ENCODE peak calls at places on chromosomes 7 and 10, in seven cellular contexts. V is transverse colon, L is testis, B is heart left ventricle, C is fibroblast of lung, J is adrenal gland, F is AG04450. X is an unnamed sample. For H3K9me3, the result is how much of the 10 kb centered on the place peaks cover.

GRCh38 chr10:91694170-91694794 is 61.4 kb upstream of the PPP1R3C start:
- DNase-seq in V (peak), L (peak), B (no peak), C (peak), J (no peak), F (no peak), X (peak)

GRCh38 chr7:93119191-93119905 is 1.6 kb upstream of the SAMD9 start:
- DNase-seq in V (no peak), L (no peak), B (no peak), C (peak), J (no peak), F (no peak), X (no peak)

GRCh38 chr7:875476-876076 is 778 bp upstream of the GET4 start:
- DNase-seq in V (peak), L (no peak), B (no peak), C (no peak), J (no peak), F (no peak), X (no peak)

GRCh38 chr7:158449942-158450341 is 137.7 kb downstream of the PTPRN2 start:
- DNase-seq in V (no peak), L (no peak), B (no peak), C (no peak), J (peak), F (no peak), X (no peak)

GRCh38 chr10:107546239-107546638 is 381.7 kb upstream of the SORCS1 start:
- DNase-seq in V (no peak), L (no peak), B (no peak), C (peak), J (no peak), F (no peak), X (no peak)

GRCh38 chr7:52355059-52355458 is 680.4 kb upstream of the POM121L12 start:
- DNase-seq in V (no peak), L (no peak), B (no peak), C (no peak), J (no peak), F (no peak), X (no peak)

GRCh38 chr10:6174201-6174874 is 28.4 kb upstream of the PFKFB3 start:
- DNase-seq in V (no peak), L (no peak), B (no peak), C (no peak), J (no peak), F (no peak), X (no peak)

GRCh38 chr10:137031-137430 is 1.8 kb downstream of the ZMYND11 start:
- DNase-seq in V (no peak), L (no peak), B (no peak), C (peak), J (no peak), F (no peak), X (no peak)

GRCh38 chr7:4641667-4642467 is 40.2 kb upstream of the FOXK1 start:
- DNase-seq in V (peak), L (peak), B (peak), C (peak), J (peak), F (peak), X (peak)

GRCh38 chr10:72245949-72246525 is 27.7 kb upstream of the DDIT4 start:
- DNase-seq in V (no peak), L (no peak), B (no peak), C (no peak), J (no peak), F (no peak), X (no peak)

GRCh38 chr10:87092861-87093460 is 1.7 kb downstream of the GLUD1 start:
- DNase-seq in V (peak), L (no peak), B (no peak), C (peak), J (no peak), F (no peak), X (no peak)

GRCh38 chr10:34985823-34986222 is 104.3 kb downstream of the CUL2 start:
- DNase-seq in V (peak), L (peak), B (no peak), C (no peak), J (no peak), F (no peak), X (no peak)

GRCh38 chr7:105389090-105389650 is 449 bp upstream of the SRPK2 start:
- DNase-seq in V (peak), L (peak), B (no peak), C (peak), J (peak), F (no peak), X (no peak)

GRCh38 chr10:1180836-1181235 is 124.7 kb downstream of the WDR37 start:
- DNase-seq in V (no peak), L (no peak), B (no peak), C (no peak), J (no peak), F (no peak), X (no peak)

GRCh38 chr10:89421018-89421476 is 6.7 kb downstream of the IFIT5 start:
- DNase-seq in V (no peak), L (no peak), B (no peak), C (no peak), J (no peak), F (no peak), X (no peak)

GRCh38 chr10:13990392-13990805 is 340.3 kb downstream of the FRMD4A start:
- DNase-seq in V (no peak), L (peak), B (peak), C (peak), J (peak), F (no peak), X (no peak)

GRCh38 chr10:112815238-112816032 is 134.6 kb upstream of the TCF7L2 start:
- DNase-seq in V (no peak), L (no peak), B (no peak), C (peak), J (no peak), F (no peak), X (no peak)

GRCh38 chr10:121002586-121003205 is 151.5 kb downstream of the WDR11 start:
- DNase-seq in V (peak), L (no peak), B (no peak), C (no peak), J (no peak), F (no peak), X (no peak)

GRCh38 chr10:62082729-62083412 is 181.4 kb downstream of the ARID5B start:
- DNase-seq in V (peak), L (no peak), B (no peak), C (peak), J (no peak), F (no peak), X (no peak)

GRCh38 chr7:50369408-50370026 is 65.0 kb downstream of the IKZF1 start:
- DNase-seq in V (no peak), L (peak), B (no peak), C (no peak), J (no peak), F (no peak), X (no peak)

GRCh38 chr10:6871128-6871527 is 291.1 kb upstream of the PRKCQ start:
- DNase-seq in V (no peak), L (peak), B (no peak), C (no peak), J (no peak), F (no peak), X (no peak)

GRCh38 chr10:26090032-26090431 is 126.5 kb upstream of the GAD2 start:
- DNase-seq in V (no peak), L (no peak), B (no peak), C (no peak), J (no peak), F (no peak), X (no peak)

DNA sequence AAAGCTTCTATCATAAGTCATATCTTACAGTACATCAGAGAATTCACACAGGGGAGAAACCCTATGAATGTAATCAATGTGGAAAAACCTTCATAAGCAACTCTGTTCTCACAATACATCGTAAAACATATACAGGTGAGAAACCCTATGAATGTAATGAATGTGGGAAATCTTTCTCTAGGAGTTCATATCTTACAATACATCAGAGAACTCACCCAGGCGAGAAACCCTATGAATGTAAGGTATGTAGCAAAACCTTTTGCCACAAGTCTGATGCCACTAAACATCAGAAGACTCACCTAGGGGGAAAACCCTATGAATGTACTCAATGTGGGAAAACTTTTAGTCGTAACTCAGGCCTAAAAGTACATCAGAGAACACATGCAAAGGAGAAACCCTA is 38.3 kb upstream of the ZNF248 start:
- DNase-seq in V (no peak), L (no peak), B (no peak), C (no peak), J (no peak), F (no peak), X (no peak)
- H3K9me3 ChIP-seq in V (under half), L (under half), B (half or more), C (under half), J (under half), F (under half), X (under half)

DNA sequence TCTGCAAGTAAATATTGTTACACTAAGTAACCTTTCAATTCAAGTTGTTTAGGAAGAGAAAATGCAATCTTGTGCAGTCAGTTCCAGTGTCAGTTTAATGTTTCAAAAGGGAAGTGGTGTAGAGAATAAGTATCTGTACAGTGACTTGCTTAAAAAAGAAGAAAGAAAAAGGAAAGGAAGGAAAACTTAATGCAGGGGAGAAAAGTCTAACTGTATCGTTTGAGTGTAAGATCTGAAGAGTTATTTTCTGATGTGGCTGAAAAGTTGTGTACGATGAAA is 8.5 kb downstream of the FOXP2 start:
- DNase-seq in V (no peak), L (no peak), B (no peak), C (no peak), J (no peak), F (no peak), X (no peak)
- H3K4me3 ChIP-seq in V (no peak), L (no peak), B (no peak), C (no peak), J (no peak), F (no peak), X (no peak)

DNA sequence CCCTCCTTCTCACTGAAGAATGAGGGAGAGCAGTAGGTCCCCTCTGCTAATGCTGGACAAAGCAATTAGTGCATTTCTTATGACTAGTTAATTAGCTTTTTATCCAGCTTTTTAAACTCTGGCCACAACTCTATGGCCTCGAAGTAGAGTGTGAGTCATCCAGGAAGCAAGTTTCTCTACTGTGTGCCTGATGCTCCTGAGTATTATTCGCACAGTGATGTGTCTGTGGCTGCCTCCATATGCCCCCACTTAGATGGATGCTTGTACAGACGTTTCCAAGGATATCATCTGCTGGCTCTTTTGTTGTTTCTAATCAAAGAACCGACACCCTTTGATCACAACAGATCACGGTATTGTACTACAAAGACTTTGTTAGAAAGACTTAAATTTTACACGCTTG is 12.9 kb downstream of the CHN2 start:
- DNase-seq in V (no peak), L (no peak), B (no peak), C (peak), J (no peak), F (no peak), X (no peak)
- H3K9me3 ChIP-seq in V (under half), L (under half), B (under half), C (under half), J (under half), F (under half), X (under half)

DNA sequence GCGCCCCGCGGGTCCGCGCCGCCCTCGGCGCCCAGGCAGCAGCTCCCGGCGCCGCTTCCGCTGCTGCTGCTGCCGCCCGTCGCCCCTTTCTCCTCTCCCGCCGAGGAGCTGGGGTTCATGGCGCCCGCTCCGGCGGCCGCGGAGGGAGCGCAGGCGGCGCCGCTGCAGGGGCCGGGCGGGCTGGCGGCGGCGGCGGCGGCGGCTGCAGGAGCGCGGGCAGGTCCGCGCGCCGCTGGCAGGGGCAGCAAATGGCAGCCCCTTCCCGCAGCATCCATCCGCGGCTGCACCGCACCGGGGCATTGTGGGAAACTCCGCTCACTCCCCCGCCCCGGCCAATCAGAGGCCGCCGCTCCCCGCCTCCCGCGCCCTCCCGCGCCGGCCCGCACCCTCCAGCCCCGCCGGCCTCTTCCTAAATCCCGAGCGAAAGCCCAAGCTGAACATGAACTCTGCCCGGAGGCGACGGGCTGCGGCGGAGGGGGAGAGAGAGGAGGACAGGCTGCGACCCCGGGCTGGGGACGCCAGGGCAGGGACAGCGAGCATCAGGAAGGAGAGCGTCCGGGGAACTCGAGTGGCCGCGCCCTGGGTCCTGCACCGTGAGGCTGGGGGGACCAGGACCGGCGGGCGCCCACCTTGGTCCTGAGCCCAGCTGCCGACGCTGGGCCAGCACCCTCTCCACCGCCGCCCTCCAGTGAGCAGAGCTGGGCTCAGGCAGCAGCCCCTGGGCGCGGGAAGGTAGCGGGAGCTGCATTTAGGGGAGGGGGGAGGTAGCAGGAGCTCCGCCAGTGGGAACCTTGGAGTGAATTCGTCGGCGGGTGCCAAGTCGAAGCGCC is at the start of gene DGKI:
- DNase-seq in V (no peak), L (peak), B (no peak), C (peak), J (no peak), F (no peak), X (peak)
- H3K4me3 ChIP-seq in V (peak), L (peak), B (peak), C (peak), J (no peak), F (peak), X (no peak)

GRCh38 chr10:117135480-117136140 is 2.5 kb downstream of the VAX1 start:
- DNase-seq in V (no peak), L (no peak), B (no peak), C (no peak), J (no peak), F (no peak), X (no peak)
- H3K9me3 ChIP-seq in V (under half), L (under half), B (under half), C (under half), J (under half), F (under half), X (under half)

GRCh38 chr7:43764807-43765491 is 6.5 kb downstream of the BLVRA start:
- DNase-seq in V (no peak), L (no peak), B (no peak), C (peak), J (peak), F (no peak), X (no peak)
- H3K4me3 ChIP-seq in V (peak), L (no peak), B (no peak), C (no peak), J (no peak), F (no peak), X (peak)

GRCh38 chr10:43203491-43204393 is 63.1 kb downstream of the RASGEF1A start:
- DNase-seq in V (no peak), L (peak), B (peak), C (no peak), J (peak), F (no peak), X (peak)
- H3K9me3 ChIP-seq in V (under half), L (under half), B (under half), C (under half), J (under half), F (under half), X (under half)

GRCh38 chr7:12569673-12570072 is 847 bp upstream of the SCIN start:
- DNase-seq in V (no peak), L (no peak), B (no peak), C (no peak), J (no peak), F (no peak), X (no peak)
- H3K4me3 ChIP-seq in V (peak), L (no peak), B (no peak), C (no peak), J (no peak), F (no peak), X (peak)

GRCh38 chr10:128568491-128568890 is 442.3 kb upstream of the MKI67 start:
- DNase-seq in V (no peak), L (no peak), B (no peak), C (no peak), J (no peak), F (no peak), X (no peak)
- H3K9me3 ChIP-seq in V (under half), L (under half), B (under half), C (under half), J (under half), F (half or more), X (under half)